ENCODE peak calls at places on chromosomes 3 and 15, in nine cellular contexts. Z is NCI-H2081; A is left cardiac atrium; L is H9; Q is NCI-H524; N is activated CD8-positive, alpha-beta memory T cell treated with anti-CD3 and anti-CD28 coated beads, Interleukin-2, amount 50 U/mL, for 48 hours; B is T47D; P is endothelial cell; D is hippocampal formation. H is an unnamed sample.
A peak's percentile ranks its signal among the peaks of the same experiment; 100 is the strongest.

GRCh38 chr3:8741581-8742355 is 8.2 kb downstream of the CAV3 start:
- DNase-seq in Z (no peak), A (no peak), P (no peak), B (no peak), L (peak; percentile 87), Q (no peak), N (no peak), D (no peak), H (no peak)

GRCh38 chr3:168865022-168865551 is 769.4 kb upstream of the GOLIM4 start:
- DNase-seq in Q (no peak), P (peak; percentile 21), Z (peak; percentile 28), B (no peak), L (no peak), A (no peak), D (no peak), N (no peak), H (no peak)

GRCh38 chr3:59979542-59979941 is 929.7 kb upstream of the CFAP20DC start:
- DNase-seq in P (no peak), A (no peak), D (no peak), Z (no peak), Q (no peak), B (no peak), L (no peak), N (no peak), H (no peak)

GRCh38 chr3:185677146-185677829 is 91.2 kb downstream of the SENP2 start:
- DNase-seq in Q (peak; percentile 27), P (peak; percentile 56), A (no peak), B (peak; percentile 79), L (no peak), N (no peak), Z (peak; percentile 42), D (no peak), H (peak; percentile 34)

GRCh38 chr3:129231331-129232119 is 17.9 kb upstream of the COPG1 start:
- DNase-seq in D (no peak), L (no peak), N (no peak), Z (no peak), A (no peak), Q (no peak), B (no peak), P (no peak), H (no peak)

GRCh38 chr15:82045179-82045891 is 483 bp downstream of the MEX3B start:
- DNase-seq in Z (peak; percentile 36), N (peak; percentile 64), D (peak; percentile 57), P (peak; percentile 55), L (peak; percentile 50), A (peak; percentile 44), Q (peak; percentile 23), B (peak; percentile 41), H (no peak)

GRCh38 chr15:94053626-94054025 is 177.7 kb upstream of the MCTP2 start:
- DNase-seq in Z (no peak), A (no peak), P (no peak), N (no peak), D (no peak), Q (no peak), B (no peak), L (no peak), H (no peak)

GRCh38 chr3:124601189-124601588 is 129.1 kb upstream of the UMPS start:
- DNase-seq in P (no peak), N (no peak), Z (no peak), L (no peak), D (no peak), B (no peak), Q (no peak), A (no peak), H (no peak)

GRCh38 chr15:84840741-84841429 is 23.7 kb downstream of the ALPK3 start:
- DNase-seq in L (peak; percentile 22), A (peak; percentile 76), Z (no peak), P (no peak), N (peak; percentile 44), B (no peak), Q (no peak), D (no peak), H (no peak)

H was measured in SK-N-MC.